ENCODE peak calls at places on chromosomes 11 and 22, in six cellular contexts. One of them, this sample, is unnamed.

GRCh38 chr11:78190374-78190773 is 1.7 kb downstream of the USP35 start:
- DNase-seq in A549: no peak
- DNase-seq in IMR-90: no peak
- DNase-seq in GM12878: peak
- DNase-seq in K562: no peak
- DNase-seq in HepG2: no peak
- DNase-seq in this sample: no peak

GRCh38 chr11:21774212-21774611 is 418.7 kb upstream of the ANO5 start:
- DNase-seq in A549: no peak
- DNase-seq in IMR-90: no peak
- DNase-seq in GM12878: no peak
- DNase-seq in K562: no peak
- DNase-seq in HepG2: no peak
- DNase-seq in this sample: no peak

GRCh38 chr11:112012877-112013276 is 12.3 kb upstream of the DLAT start:
- DNase-seq in A549: no peak
- DNase-seq in IMR-90: peak
- DNase-seq in GM12878: no peak
- DNase-seq in K562: no peak
- DNase-seq in HepG2: peak
- DNase-seq in this sample: no peak

GRCh38 chr11:44315947-44316387 is 6.0 kb upstream of the ALX4 start:
- DNase-seq in A549: peak
- DNase-seq in IMR-90: peak
- DNase-seq in GM12878: no peak
- DNase-seq in K562: peak
- DNase-seq in HepG2: no peak
- DNase-seq in this sample: no peak

GRCh38 chr11:9025101-9025850 is 21.5 kb upstream of the NRIP3 start:
- DNase-seq in A549: no peak
- DNase-seq in IMR-90: no peak
- DNase-seq in GM12878: no peak
- DNase-seq in K562: no peak
- DNase-seq in HepG2: no peak
- DNase-seq in this sample: no peak

GRCh38 chr22:30717952-30718351 is 23.3 kb downstream of the OSBP2 start:
- DNase-seq in A549: no peak
- DNase-seq in IMR-90: no peak
- DNase-seq in GM12878: no peak
- DNase-seq in K562: no peak
- DNase-seq in HepG2: no peak
- DNase-seq in this sample: no peak

GRCh38 chr11:87116185-87116584 is 78.5 kb downstream of the TMEM135 start:
- DNase-seq in A549: no peak
- DNase-seq in IMR-90: no peak
- DNase-seq in GM12878: no peak
- DNase-seq in K562: no peak
- DNase-seq in HepG2: no peak
- DNase-seq in this sample: no peak

GRCh38 chr22:50045211-50046018 is 12.7 kb downstream of the TTLL8 start:
- DNase-seq in A549: no peak
- DNase-seq in IMR-90: no peak
- DNase-seq in GM12878: no peak
- DNase-seq in K562: no peak
- DNase-seq in HepG2: no peak
- DNase-seq in this sample: no peak

GRCh38 chr11:77411717-77412441 is 62.0 kb downstream of the PAK1 start:
- DNase-seq in A549: peak
- DNase-seq in IMR-90: peak
- DNase-seq in GM12878: peak
- DNase-seq in K562: peak
- DNase-seq in HepG2: no peak
- DNase-seq in this sample: peak

GRCh38 chr22:46433318-46433717 is 97.8 kb downstream of the TRMU start:
- DNase-seq in A549: no peak
- DNase-seq in IMR-90: no peak
- DNase-seq in GM12878: no peak
- DNase-seq in K562: no peak
- DNase-seq in HepG2: no peak
- DNase-seq in this sample: no peak

GRCh38 chr11:78698612-78699011 is 123.9 kb upstream of the NARS2 start:
- DNase-seq in A549: no peak
- DNase-seq in IMR-90: peak
- DNase-seq in GM12878: no peak
- DNase-seq in K562: no peak
- DNase-seq in HepG2: no peak
- DNase-seq in this sample: no peak

GRCh38 chr11:35488117-35488516 is 37.3 kb downstream of the PAMR1 start:
- DNase-seq in A549: no peak
- DNase-seq in IMR-90: peak
- DNase-seq in GM12878: no peak
- DNase-seq in K562: no peak
- DNase-seq in HepG2: no peak
- DNase-seq in this sample: no peak

GRCh38 chr22:25347752-25348102 is 128.3 kb downstream of the CRYBB2 start:
- DNase-seq in A549: no peak
- DNase-seq in IMR-90: peak
- DNase-seq in GM12878: no peak
- DNase-seq in K562: no peak
- DNase-seq in HepG2: no peak
- DNase-seq in this sample: no peak
- TF ChIP-seq BHLHE40 in A549: no peak
- TF ChIP-seq BHLHE40 in IMR-90: no peak
- TF ChIP-seq BHLHE40 in GM12878: no peak
- TF ChIP-seq BHLHE40 in K562: no peak
- TF ChIP-seq BHLHE40 in HepG2: no peak
- TF ChIP-seq BHLHE40 in this sample: no peak

GRCh38 chr11:13486926-13487660 is 8.7 kb downstream of the PTH start:
- DNase-seq in A549: peak
- DNase-seq in IMR-90: no peak
- DNase-seq in GM12878: no peak
- DNase-seq in K562: peak
- DNase-seq in HepG2: peak
- DNase-seq in this sample: no peak

DNA sequence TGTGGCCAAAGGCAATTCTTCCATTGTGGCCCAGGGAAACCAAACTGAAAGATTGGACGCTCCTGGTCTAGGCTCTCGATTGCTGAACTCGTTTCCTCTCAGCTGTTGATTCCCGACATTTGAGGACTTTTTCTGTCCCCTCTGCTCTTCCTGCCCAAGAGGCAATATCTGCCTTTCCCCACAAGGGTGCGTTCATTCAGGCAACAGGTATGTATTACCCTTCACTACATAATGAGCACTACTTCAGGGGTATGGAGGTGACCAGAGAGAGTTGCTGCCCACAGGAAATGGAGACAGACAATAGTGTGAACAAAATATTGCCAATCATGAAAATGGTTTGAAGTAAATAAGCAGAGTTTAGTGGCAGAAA is 8.2 kb downstream of the PTH start:
- DNase-seq in A549: peak
- DNase-seq in IMR-90: peak
- DNase-seq in GM12878: no peak
- DNase-seq in K562: peak
- DNase-seq in HepG2: peak
- DNase-seq in this sample: peak
- TF ChIP-seq BHLHE40 in A549: no peak
- TF ChIP-seq BHLHE40 in IMR-90: no peak
- TF ChIP-seq BHLHE40 in GM12878: no peak
- TF ChIP-seq BHLHE40 in K562: no peak
- TF ChIP-seq BHLHE40 in HepG2: no peak
- TF ChIP-seq BHLHE40 in this sample: no peak

GRCh38 chr22:39421691-39422090 is 22.1 kb downstream of the TAB1 start:
- DNase-seq in A549: no peak
- DNase-seq in IMR-90: no peak
- DNase-seq in GM12878: no peak
- DNase-seq in K562: no peak
- DNase-seq in HepG2: no peak
- DNase-seq in this sample: no peak

GRCh38 chr22:39423976-39424375 is 24.4 kb downstream of the TAB1 start:
- DNase-seq in A549: no peak
- DNase-seq in IMR-90: no peak
- DNase-seq in GM12878: no peak
- DNase-seq in K562: no peak
- DNase-seq in HepG2: no peak
- DNase-seq in this sample: no peak

GRCh38 chr22:39419911-39420310 is 20.3 kb downstream of the TAB1 start:
- DNase-seq in A549: no peak
- DNase-seq in IMR-90: no peak
- DNase-seq in GM12878: no peak
- DNase-seq in K562: no peak
- DNase-seq in HepG2: no peak
- DNase-seq in this sample: no peak

GRCh38 chr22:39422101-39422500 is 22.5 kb downstream of the TAB1 start:
- DNase-seq in A549: no peak
- DNase-seq in IMR-90: no peak
- DNase-seq in GM12878: no peak
- DNase-seq in K562: no peak
- DNase-seq in HepG2: no peak
- DNase-seq in this sample: no peak

DNA sequence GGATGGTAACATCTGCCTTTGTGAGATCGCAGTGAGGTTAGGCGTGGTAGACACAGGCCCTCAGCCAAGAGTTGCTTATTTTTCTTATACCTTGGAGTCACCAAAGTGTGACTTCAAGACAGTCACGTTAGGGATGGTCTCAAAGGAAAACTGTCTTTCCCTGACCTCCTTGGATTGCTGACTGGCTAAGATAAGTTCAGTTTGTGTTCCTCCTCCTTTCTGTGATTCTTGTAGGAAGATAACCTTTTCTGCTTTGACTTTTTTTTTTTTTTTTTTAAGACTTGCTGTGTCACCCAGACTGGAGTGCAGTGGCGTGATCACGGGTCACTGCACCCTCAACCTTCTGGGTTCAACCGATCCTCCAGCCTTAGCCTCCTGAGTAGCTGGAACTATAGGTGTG is 23.1 kb downstream of the TAB1 start:
- DNase-seq in A549: no peak
- DNase-seq in IMR-90: no peak
- DNase-seq in GM12878: no peak
- DNase-seq in K562: peak
- DNase-seq in HepG2: no peak
- DNase-seq in this sample: no peak
- TF ChIP-seq BHLHE40 in A549: no peak
- TF ChIP-seq BHLHE40 in IMR-90: no peak
- TF ChIP-seq BHLHE40 in GM12878: no peak
- TF ChIP-seq BHLHE40 in K562: peak
- TF ChIP-seq BHLHE40 in HepG2: no peak
- TF ChIP-seq BHLHE40 in this sample: no peak

GRCh38 chr11:109963101-109963500 is 130.1 kb upstream of the ZC3H12C start:
- DNase-seq in A549: no peak
- DNase-seq in IMR-90: no peak
- DNase-seq in GM12878: no peak
- DNase-seq in K562: no peak
- DNase-seq in HepG2: no peak
- DNase-seq in this sample: no peak
- TF ChIP-seq BHLHE40 in A549: no peak
- TF ChIP-seq BHLHE40 in IMR-90: no peak
- TF ChIP-seq BHLHE40 in GM12878: no peak
- TF ChIP-seq BHLHE40 in K562: no peak
- TF ChIP-seq BHLHE40 in HepG2: no peak
- TF ChIP-seq BHLHE40 in this sample: no peak

DNA sequence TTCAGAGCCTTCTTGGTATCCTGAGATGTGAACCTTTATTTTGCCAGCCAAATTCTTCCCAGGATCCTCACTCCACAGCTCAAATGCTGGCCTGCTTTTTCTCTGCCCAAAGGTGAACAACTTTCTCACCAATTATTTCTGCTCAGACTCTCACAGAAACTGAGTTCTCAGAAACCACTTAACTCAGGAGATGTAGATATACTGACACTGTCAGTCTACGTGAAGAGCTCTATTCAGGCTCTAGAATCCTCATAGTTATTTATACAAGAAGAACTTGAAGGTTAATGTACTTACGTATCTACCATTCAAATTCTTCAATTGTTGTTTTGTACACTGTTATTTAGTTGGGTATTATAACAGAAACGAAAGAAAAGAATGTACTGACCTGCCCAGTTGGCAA is 666.1 kb downstream of the CNTN5 start:
- DNase-seq in A549: no peak
- DNase-seq in IMR-90: no peak
- DNase-seq in GM12878: no peak
- DNase-seq in K562: no peak
- DNase-seq in HepG2: no peak
- DNase-seq in this sample: no peak
- TF ChIP-seq BHLHE40 in A549: no peak
- TF ChIP-seq BHLHE40 in IMR-90: no peak
- TF ChIP-seq BHLHE40 in GM12878: no peak
- TF ChIP-seq BHLHE40 in K562: no peak
- TF ChIP-seq BHLHE40 in HepG2: no peak
- TF ChIP-seq BHLHE40 in this sample: no peak